ENCODE peak calls at places on chromosomes 12 and 14, in four cellular contexts. M is IMR-90, D is HFFc6, W is left lung. U is an unnamed sample.

GRCh38 chr14:57957441-57957840 is 91.5 kb upstream of the SLC35F4 start:
- DNase-seq in M (no peak), D (no peak), W (no peak), U (no peak)

GRCh38 chr12:18805516-18806248 is 67.8 kb downstream of the CAPZA3 start:
- DNase-seq in M (no peak), D (no peak), W (no peak), U (no peak)

GRCh38 chr14:51188566-51189185 is 51.4 kb upstream of the TMX1 start:
- DNase-seq in M (no peak), D (no peak), W (no peak), U (peak; percentile 30)

GRCh38 chr12:9742665-9743064 is 9.8 kb upstream of the CLECL1 start:
- DNase-seq in M (no peak), D (no peak), W (no peak), U (no peak)

GRCh38 chr12:11499802-11500201 is 104.4 kb upstream of the PRB2 start:
- DNase-seq in M (no peak), D (no peak), W (no peak), U (no peak)

GRCh38 chr14:102591372-102591943 is 991 bp upstream of the RCOR1 start:
- DNase-seq in M (peak; percentile 29), D (no peak), W (peak; percentile 80), U (peak; percentile 48)

GRCh38 chr14:33568935-33569579 is 381.8 kb downstream of the EGLN3 start:
- DNase-seq in M (no peak), D (peak; percentile 12), W (no peak), U (peak; percentile 72)

GRCh38 chr14:54909763-54910162 is 7.1 kb upstream of the GCH1 start:
- DNase-seq in M (no peak), D (no peak), W (no peak), U (no peak)

GRCh38 chr12:91367234-91367849 is 184.7 kb upstream of the DCN start:
- DNase-seq in M (peak; percentile 18), D (peak; percentile 15), W (no peak), U (peak; percentile 54)

GRCh38 chr12:52057614-52057939 is 6.3 kb downstream of the NR4A1 start:
- DNase-seq in M (no peak), D (no peak), W (no peak), U (no peak)

GRCh38 chr12:121983546-121984205 is 38.0 kb upstream of the BCL7A start:
- DNase-seq in M (no peak), D (no peak), W (no peak), U (no peak)

GRCh38 chr14:22112004-22112403 is 438.4 kb upstream of the OR4E1 start:
- DNase-seq in M (no peak), D (no peak), W (no peak), U (no peak)

GRCh38 chr12:4273651-4274395 is at the start of gene CCND2:
- DNase-seq in M (peak; percentile 54), D (no peak), W (peak; percentile 95), U (peak; percentile 83)

GRCh38 chr12:55728185-55728931 is 451 bp downstream of the CD63 start:
- DNase-seq in M (peak; percentile 53), D (peak; percentile 27), W (peak; percentile 94), U (peak; percentile 56)

GRCh38 chr14:52068741-52069616 is at the start of gene NID2:
- DNase-seq in M (peak; percentile 95), D (peak; percentile 93), W (peak; percentile 81), U (peak; percentile 98)

GRCh38 chr12:129676411-129676810 is 227.4 kb downstream of the TMEM132D start:
- DNase-seq in M (no peak), D (no peak), W (no peak), U (no peak)

GRCh38 chr12:58920102-58920955 is at the start of gene LRIG3:
- DNase-seq in M (peak; percentile 89), D (peak; percentile 80), W (peak; percentile 90), U (peak; percentile 91)

GRCh38 chr12:101552277-101552676 is 42.5 kb upstream of the MYBPC1 start:
- DNase-seq in M (peak; percentile 65), D (no peak), W (no peak), U (peak; percentile 41)

GRCh38 chr14:101050901-101051490 is 147.5 kb upstream of the RTL1 start:
- DNase-seq in M (no peak), D (no peak), W (peak; percentile 64), U (no peak)

GRCh38 chr14:36517242-36518030 is 2.6 kb downstream of the NKX2-1 start:
- DNase-seq in M (no peak), D (no peak), W (peak; percentile 79), U (no peak)

GRCh38 chr12:1993341-1993740 is 10.9 kb downstream of the DCP1B start:
- DNase-seq in M (peak; percentile 98), D (peak; percentile 99), W (no peak), U (peak; percentile 94)

GRCh38 chr14:91405241-91405721 is 12.3 kb downstream of the CCDC88C start:
- DNase-seq in M (no peak), D (no peak), W (no peak), U (no peak)

GRCh38 chr12:108332791-108333382 is 6.2 kb downstream of the CMKLR1 start:
- DNase-seq in M (no peak), D (no peak), W (no peak), U (no peak)

GRCh38 chr14:90512332-90512951 is 115.6 kb downstream of the CALM1 start:
- DNase-seq in M (no peak), D (no peak), W (peak; percentile 73), U (no peak)

GRCh38 chr12:19440916-19441315 is 1.6 kb downstream of the AEBP2 start:
- DNase-seq in M (peak; percentile 40), D (no peak), W (no peak), U (no peak)

GRCh38 chr14:49767473-49768300 is at the start of gene KLHDC2:
- DNase-seq in M (peak; percentile 88), D (peak; percentile 84), W (peak; percentile 99), U (peak; percentile 94)
- TF ChIP-seq CTCF in M (peak; percentile 53), D (peak; percentile 38), W (peak; percentile 17), U (no peak)

GRCh38 chr12:84508325-84508861 is 404.2 kb downstream of the SLC6A15 start:
- DNase-seq in M (peak; percentile 75), D (peak; percentile 80), W (no peak), U (peak; percentile 67)
- TF ChIP-seq CTCF in M (peak; percentile 45), D (peak; percentile 73), W (peak; percentile 26), U (peak; percentile 53)

DNA sequence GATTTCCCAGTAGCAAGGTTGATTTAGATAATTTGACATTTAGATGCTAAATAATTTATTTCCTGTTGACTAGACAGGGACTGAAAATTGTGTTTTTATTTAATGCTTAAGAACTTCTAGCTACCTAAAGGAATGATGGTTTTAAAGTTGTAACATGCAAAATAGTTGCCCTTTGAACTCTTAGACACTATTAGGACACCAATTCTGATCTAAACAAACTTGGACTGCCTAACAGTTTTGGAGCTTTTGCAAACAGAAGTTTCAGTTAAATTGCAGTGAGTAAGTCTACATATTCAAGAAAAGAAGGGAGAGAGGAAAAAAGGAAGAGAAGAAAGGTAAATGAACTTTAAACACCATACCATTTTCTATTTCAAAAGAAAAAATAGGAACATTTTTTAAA is 189.3 kb upstream of the GARIN2 start:
- DNase-seq in M (no peak), D (no peak), W (no peak), U (no peak)
- TF ChIP-seq CTCF in M (no peak), D (no peak), W (no peak), U (no peak)

GRCh38 chr14:78398216-78398615 is 228.0 kb downstream of the NRXN3 start:
- DNase-seq in M (no peak), D (no peak), W (no peak), U (no peak)

GRCh38 chr14:78401866-78402265 is 231.7 kb downstream of the NRXN3 start:
- DNase-seq in M (no peak), D (no peak), W (no peak), U (no peak)

GRCh38 chr14:78405071-78405856 is 235.1 kb downstream of the NRXN3 start:
- DNase-seq in M (no peak), D (no peak), W (no peak), U (no peak)

GRCh38 chr14:78403278-78403815 is 233.2 kb downstream of the NRXN3 start:
- DNase-seq in M (no peak), D (no peak), W (no peak), U (peak; percentile 44)

DNA sequence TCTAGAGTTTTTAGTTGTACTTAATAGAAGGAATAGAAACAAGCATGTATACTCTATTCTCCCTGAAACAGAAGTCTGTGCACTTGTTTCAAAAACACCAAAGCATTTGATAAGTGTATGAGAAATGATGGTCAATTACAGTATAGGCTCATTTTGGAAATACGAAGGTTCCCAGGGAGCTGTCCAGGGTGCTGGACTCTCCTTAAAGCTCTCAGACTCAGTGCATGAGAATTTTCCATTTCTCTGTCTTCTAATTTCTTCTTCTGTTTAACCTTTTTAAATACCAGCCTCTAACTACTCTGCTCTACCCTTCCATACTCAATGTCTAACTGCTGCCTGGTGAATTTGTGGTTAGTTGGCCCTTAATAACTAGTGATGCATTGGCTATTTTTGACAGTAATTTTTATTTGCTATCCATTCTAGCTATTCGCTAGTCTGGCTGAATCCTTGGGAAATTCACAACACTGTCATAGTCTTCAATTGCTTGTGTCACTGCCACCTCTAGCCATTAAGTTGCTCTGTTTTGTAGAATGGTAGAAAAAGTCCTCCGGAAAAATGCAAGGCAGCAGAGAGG is 229.2 kb downstream of the NRXN3 start:
- DNase-seq in M (no peak), D (no peak), W (no peak), U (peak; percentile 19)
- TF ChIP-seq CTCF in M (no peak), D (no peak), W (no peak), U (no peak)

GRCh38 chr14:62763951-62764350 is 281.3 kb downstream of the KCNH5 start:
- DNase-seq in M (no peak), D (no peak), W (no peak), U (no peak)
- TF ChIP-seq CTCF in M (no peak), D (no peak), W (no peak), U (no peak)

U was measured in cardiac fibroblast.